ENCODE peak calls at places on chromosomes 6 and 20, in four cellular contexts. Q is GM12878, P is H1, C is HepG2. A is an unnamed sample.
A peak's percentile ranks its signal among the peaks of the same experiment; 100 is the strongest.

GRCh38 chr6:33205172-33206026 is 944 bp downstream of the HSD17B8 start:
- DNase-seq in Q (no peak), P (no peak), C (no peak), A (no peak)

GRCh38 chr6:139531148-139531547 is 156.7 kb upstream of the CITED2 start:
- DNase-seq in Q (no peak), C (no peak), P (no peak), A (no peak)

GRCh38 chr6:43627008-43627825 is 1.8 kb downstream of the GTPBP2 start:
- DNase-seq in P (no peak), Q (peak; percentile 23), C (peak; percentile 89), A (no peak)

GRCh38 chr6:156601156-156601820 is 175.9 kb upstream of the ARID1B start:
- DNase-seq in Q (no peak), P (no peak), C (no peak), A (no peak)

GRCh38 chr6:108589244-108589730 is 28.6 kb downstream of the FOXO3 start:
- DNase-seq in C (peak; percentile 15), P (peak; percentile 77), Q (no peak), A (peak; percentile 84)

GRCh38 chr6:145544031-145544430 is 191.3 kb downstream of the EPM2A start:
- DNase-seq in C (no peak), P (no peak), Q (no peak), A (no peak)

GRCh38 chr6:133774356-133774755 is 114.6 kb upstream of the TCF21 start:
- DNase-seq in P (no peak), C (no peak), Q (no peak), A (no peak)

GRCh38 chr20:19181552-19181951 is 30.9 kb upstream of the SLC24A3 start:
- DNase-seq in Q (peak; percentile 24), C (no peak), P (no peak), A (no peak)

GRCh38 chr20:49385471-49385870 is 97.0 kb downstream of the KCNB1 start:
- DNase-seq in Q (no peak), C (peak; percentile 52), P (no peak), A (peak; percentile 33)

GRCh38 chr20:32344835-32345506 is 13.2 kb upstream of the ASXL1 start:
- DNase-seq in C (no peak), Q (no peak), P (no peak), A (peak; percentile 20)

GRCh38 chr20:21767739-21768223 is 62.3 kb downstream of the PAX1 start:
- DNase-seq in C (peak; percentile 86), Q (no peak), P (peak; percentile 34), A (peak; percentile 46)

GRCh38 chr6:84466521-84466920 is 239.1 kb upstream of the CEP162 start:
- DNase-seq in Q (no peak), C (no peak), P (no peak), A (no peak)

GRCh38 chr6:129748212-129748900 is 38.4 kb upstream of the ARHGAP18 start:
- DNase-seq in Q (peak; percentile 82), C (peak; percentile 79), P (no peak), A (no peak)

GRCh38 chr6:119830494-119831295 is 481.1 kb upstream of the MAN1A1 start:
- DNase-seq in Q (no peak), C (no peak), P (no peak), A (no peak)

GRCh38 chr6:150732765-150733539 is 132.6 kb upstream of the MTHFD1L start:
- DNase-seq in P (no peak), C (no peak), Q (peak; percentile 34), A (no peak)

GRCh38 chr20:12040261-12040660 is 122.6 kb downstream of the BTBD3 start:
- DNase-seq in C (no peak), Q (no peak), P (no peak), A (no peak)

GRCh38 chr6:132220800-132221199 is 180.5 kb downstream of the MOXD1 start:
- DNase-seq in Q (no peak), C (no peak), P (no peak), A (no peak)

GRCh38 chr6:33697845-33698244 is 13.7 kb downstream of the UQCC2 start:
- DNase-seq in Q (no peak), P (no peak), C (no peak), A (no peak)

GRCh38 chr6:12849420-12850200 is 133.0 kb downstream of the PHACTR1 start:
- DNase-seq in Q (no peak), P (no peak), C (no peak), A (no peak)

GRCh38 chr6:24994812-24995211 is 59.1 kb upstream of the RIPOR2 start:
- DNase-seq in P (no peak), C (no peak), Q (no peak), A (no peak)

DNA sequence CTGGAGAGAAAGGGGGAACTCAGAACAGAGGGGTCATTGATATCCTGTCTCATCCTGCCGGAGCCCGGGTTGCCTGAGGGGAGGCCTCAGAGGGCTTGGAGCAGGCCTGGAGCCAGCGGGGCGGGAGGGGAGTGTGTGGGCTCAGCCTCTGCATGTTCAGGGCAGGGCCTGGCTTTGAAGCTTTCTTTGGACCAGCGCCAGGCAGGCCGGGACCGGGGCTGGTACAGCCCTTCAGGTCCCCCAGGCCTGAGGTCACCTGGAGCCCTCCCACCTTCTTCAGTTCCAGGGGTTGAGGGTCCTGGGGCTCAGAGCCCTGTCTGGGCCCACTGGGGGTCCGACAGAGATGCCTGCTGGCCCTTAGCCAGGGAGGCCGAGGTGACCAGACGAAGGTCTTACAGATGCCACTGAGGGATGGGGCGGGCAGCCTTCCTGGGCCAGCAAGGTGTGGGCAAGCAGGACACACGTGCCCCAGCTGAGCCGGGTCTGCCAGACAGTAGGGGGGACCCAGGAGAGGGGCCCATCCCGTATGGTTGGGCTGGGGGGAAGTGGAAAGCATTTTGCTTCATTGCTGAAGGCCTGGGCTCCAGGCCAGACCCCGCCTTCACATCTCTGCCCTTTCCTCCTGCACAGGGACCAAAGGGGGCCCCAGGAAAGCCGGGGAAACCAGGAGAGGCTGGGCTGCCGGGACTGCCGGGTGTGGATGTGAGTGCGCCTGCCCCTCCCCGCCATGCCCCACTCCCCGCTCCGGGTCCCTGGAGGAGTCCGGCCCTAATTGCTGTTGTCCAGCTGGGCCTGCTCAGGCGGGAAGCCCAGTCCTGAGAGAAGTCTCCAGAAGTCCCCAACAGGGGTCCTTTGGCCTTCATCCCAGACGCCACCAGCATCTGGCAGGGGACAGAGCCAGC is 2.0 kb downstream of the COL9A3 start:
- DNase-seq in P (no peak), Q (no peak), C (peak; percentile 96), A (no peak)
- H3K4me1 ChIP-seq in P (no peaks in the 10 kb centered on the region), Q (no peaks in the 10 kb centered on the region), C (peaks cover 84% of the 10 kb centered on the region), A (peaks cover 53% of the 10 kb centered on the region)

GRCh38 chr6:152952045-152952444 is 30.8 kb downstream of the FBXO5 start:
- DNase-seq in C (peak; percentile 34), Q (no peak), P (peak; percentile 17), A (no peak)
- TF ChIP-seq SUZ12 in C (no peak), Q (no peak), P (no peak), A (no peak)

DNA sequence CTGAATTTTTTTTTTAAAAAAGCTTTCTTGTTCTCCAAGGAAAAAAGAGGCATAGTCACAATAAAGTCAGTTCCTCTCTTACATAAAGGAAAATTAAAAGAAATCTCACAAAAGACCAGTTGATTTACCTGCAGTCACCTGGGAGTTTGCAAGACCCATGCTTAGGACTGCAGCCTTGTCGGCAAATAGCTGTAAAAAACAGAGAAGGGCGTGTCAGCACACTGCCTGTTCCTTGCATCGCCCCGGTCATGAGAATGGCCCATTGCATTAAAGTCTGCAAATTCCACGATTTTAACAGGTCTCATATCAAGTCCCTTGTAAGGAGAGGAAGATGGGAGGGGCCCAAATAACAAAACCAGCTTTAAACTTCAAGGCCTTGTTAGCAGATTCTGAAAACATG is 17.5 kb downstream of the JAG1 start:
- DNase-seq in P (no peak), Q (no peak), C (no peak), A (no peak)
- H3K4me1 ChIP-seq in P (peaks cover 30% of the 10 kb centered on the region), Q (peaks cover 14% of the 10 kb centered on the region), C (peaks cover 66% of the 10 kb centered on the region), A (peaks cover 7% of the 10 kb centered on the region)

DNA sequence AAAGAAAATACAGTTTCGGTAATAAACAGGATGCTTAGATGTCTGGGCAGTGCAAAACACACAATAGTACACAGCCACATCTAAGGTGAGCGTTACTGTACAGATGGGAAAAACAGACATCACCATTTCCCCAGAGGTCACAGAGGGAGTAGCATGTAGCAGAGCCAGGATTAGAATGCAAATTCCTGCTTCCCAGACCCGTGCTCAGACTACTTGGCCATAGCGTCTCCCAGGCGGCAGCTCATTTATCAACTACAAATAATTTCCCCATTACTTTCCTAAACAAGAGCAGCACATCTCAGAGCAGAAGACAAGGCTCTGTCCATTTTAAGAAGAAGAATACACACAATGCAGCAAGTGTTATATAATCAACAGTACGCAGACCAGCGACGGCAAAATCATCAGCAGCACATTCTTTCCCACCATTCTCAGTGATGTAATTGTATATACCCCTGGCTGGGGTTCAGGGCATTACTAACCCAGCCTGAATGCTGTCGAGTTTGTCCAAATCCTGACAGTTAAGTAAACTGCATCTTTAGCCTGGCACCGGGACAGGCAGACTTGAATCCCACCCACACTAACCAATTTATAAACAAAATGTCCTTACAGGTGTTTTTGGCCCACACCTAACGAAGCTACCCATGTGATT is 61.9 kb downstream of the CNKSR3 start:
- DNase-seq in C (no peak), P (no peak), Q (no peak), A (no peak)
- TF ChIP-seq SUZ12 in C (no peak), P (no peak), Q (no peak), A (no peak)